ENCODE peak calls at places on chromosomes 4 and X, in five cellular contexts. U is CD4-positive, alpha-beta memory T cell; Q is activated CD4-positive, CD25-positive, alpha-beta regulatory T cell; D is stimulated activated naive CD8-positive, alpha-beta T cell treated with anti-CD3 and anti-CD28 coated beads, Interleukin-15, Interleukin-2, amounts not matched to agents 100 U/mL and 50 U/mL, for 24 hours; P is right cardiac atrium. O is an unnamed sample.

GRCh38 chr4:111960241-111960667 is 185.0 kb upstream of the FAM241A start:
- DNase-seq in U (no peak), Q (no peak), D (no peak), P (no peak), O (no peak)

GRCh38 chr4:136725286-136726081 is 806.8 kb downstream of the PCDH18 start:
- DNase-seq in U (no peak), Q (no peak), D (no peak), P (no peak), O (no peak)

GRCh38 chr4:112327950-112328349 is 30.8 kb downstream of the ALPK1 start:
- DNase-seq in U (peak), Q (no peak), D (no peak), P (no peak), O (no peak)

GRCh38 chr4:48247142-48247877 is 22.3 kb downstream of the TEC start:
- DNase-seq in U (no peak), Q (no peak), D (no peak), P (no peak), O (no peak)

GRCh38 chr4:183111452-183111885 is 12.4 kb downstream of the WWC2 start:
- DNase-seq in U (no peak), Q (no peak), D (no peak), P (no peak), O (no peak)

GRCh38 chr4:16225139-16225538 is 1.1 kb downstream of the TAPT1 start:
- DNase-seq in U (no peak), Q (no peak), D (no peak), P (no peak), O (no peak)

GRCh38 chrX:100410083-100410590 is at the start of gene PCDH19:
- DNase-seq in U (peak), Q (no peak), D (peak), P (peak), O (peak)

GRCh38 chrX:108131471-108131870 is 39.9 kb downstream of the ATG4A start:
- DNase-seq in U (no peak), Q (no peak), D (no peak), P (no peak), O (no peak)

GRCh38 chr4:95181446-95182306 is 367.1 kb downstream of the UNC5C start:
- DNase-seq in U (no peak), Q (no peak), D (no peak), P (no peak), O (no peak)

GRCh38 chr4:27040351-27040750 is 179.7 kb downstream of the STIM2 start:
- DNase-seq in U (no peak), Q (no peak), D (no peak), P (no peak), O (no peak)

GRCh38 chrX:65300104-65300809 is 234.3 kb downstream of the LAS1L start:
- DNase-seq in U (no peak), Q (no peak), D (no peak), P (no peak), O (no peak)

GRCh38 chrX:17596546-17597205 is 140.6 kb upstream of the SCML1 start:
- DNase-seq in U (no peak), Q (no peak), D (no peak), P (no peak), O (no peak)

GRCh38 chrX:114985967-114986592 is 31.3 kb downstream of the IL13RA2 start:
- DNase-seq in U (no peak), Q (no peak), D (no peak), P (no peak), O (no peak)